ENCODE peak calls at places on chromosomes 13 and 19, in nine cellular contexts. T is HL-60, F is breast epithelium, C is GM23338, D is sigmoid colon, V is prostate gland, K is stomach, H is H1, Q is HepG2. E is an unnamed sample.

GRCh38 chr13:94464771-94465170 is 14.7 kb downstream of the DCT start:
- DNase-seq in H (no peak), K (no peak), D (no peak), C (no peak), Q (no peak), V (no peak), T (no peak), F (no peak), E (no peak)

GRCh38 chr13:27437126-27437525 is 12.7 kb downstream of the GTF3A start:
- DNase-seq in C (no peak), D (no peak), H (no peak), Q (no peak), V (no peak), F (no peak), T (no peak), K (no peak), E (no peak)

GRCh38 chr13:39284801-39285388 is 246.6 kb downstream of the NHLRC3 start:
- DNase-seq in F (no peak), V (no peak), Q (no peak), K (no peak), D (no peak), T (no peak), H (no peak), C (peak), E (no peak)

GRCh38 chr13:94481966-94482365 is 2.5 kb upstream of the DCT start:
- DNase-seq in Q (peak), D (no peak), C (no peak), H (no peak), K (no peak), V (no peak), F (no peak), T (no peak), E (no peak)

GRCh38 chr13:36706755-36707154 is 32.9 kb downstream of the SERTM1 start:
- DNase-seq in T (no peak), V (no peak), K (no peak), C (no peak), F (no peak), H (no peak), Q (no peak), D (no peak), E (no peak)

GRCh38 chr19:17337675-17338439 is 504 bp downstream of the GTPBP3 start:
- DNase-seq in C (peak), H (peak), F (no peak), D (no peak), T (peak), Q (no peak), V (no peak), K (no peak), E (no peak)

GRCh38 chr19:461664-462551 is 1.1 kb upstream of the SHC2 start:
- DNase-seq in D (peak), F (no peak), Q (peak), H (peak), K (peak), V (peak), C (peak), T (no peak), E (no peak)

GRCh38 chr19:19485161-19485997 is 30.0 kb downstream of the TSSK6 start:
- DNase-seq in C (no peak), V (no peak), Q (no peak), F (no peak), H (no peak), T (no peak), K (no peak), D (no peak), E (no peak)

GRCh38 chr13:28376604-28377003 is 118.3 kb downstream of the FLT1 start:
- DNase-seq in K (no peak), F (no peak), Q (no peak), D (no peak), H (no peak), C (no peak), V (no peak), T (no peak), E (no peak)

GRCh38 chr19:32708457-32708856 is 11.1 kb upstream of the TDRD12 start:
- DNase-seq in Q (no peak), H (no peak), D (no peak), K (no peak), V (no peak), T (no peak), C (no peak), F (no peak), E (no peak)

GRCh38 chr19:43534811-43535761 is 2.1 kb downstream of the ZNF575 start:
- DNase-seq in K (peak), C (peak), D (peak), H (peak), F (peak), V (peak), T (no peak), Q (peak), E (no peak)

GRCh38 chr19:35788205-35788960 is 13.0 kb downstream of the ARHGAP33 start:
- DNase-seq in V (no peak), D (no peak), C (no peak), F (no peak), T (no peak), K (no peak), H (no peak), Q (no peak), E (no peak)

GRCh38 chr13:108200781-108201398 is 14.4 kb downstream of the LIG4 start:
- DNase-seq in F (no peak), Q (no peak), C (no peak), K (no peak), T (no peak), D (no peak), V (no peak), H (no peak), E (no peak)

GRCh38 chr19:39907213-39907612 is 27.2 kb downstream of the FCGBP start:
- DNase-seq in T (no peak), D (no peak), V (no peak), H (no peak), F (no peak), C (no peak), Q (peak), K (no peak), E (no peak)

GRCh38 chr13:79776538-79776937 is 295.6 kb downstream of the NDFIP2 start:
- DNase-seq in H (no peak), F (no peak), D (no peak), C (no peak), K (no peak), T (peak), V (no peak), Q (no peak), E (no peak)

GRCh38 chr19:50475101-50475568 is 1.2 kb upstream of the EMC10 start:
- DNase-seq in D (no peak), V (no peak), T (no peak), F (no peak), H (no peak), K (no peak), C (no peak), Q (no peak), E (no peak)
- TF ChIP-seq CTCF in D (no peak), V (no peak), T (no peak), F (no peak), H (no peak), K (no peak), C (no peak), Q (no peak), E (no peak)

GRCh38 chr13:102948006-102948405 is 102.2 kb downstream of the ERCC5 start:
- DNase-seq in H (no peak), D (no peak), K (no peak), C (no peak), F (no peak), V (no peak), Q (no peak), T (no peak), E (no peak)

DNA sequence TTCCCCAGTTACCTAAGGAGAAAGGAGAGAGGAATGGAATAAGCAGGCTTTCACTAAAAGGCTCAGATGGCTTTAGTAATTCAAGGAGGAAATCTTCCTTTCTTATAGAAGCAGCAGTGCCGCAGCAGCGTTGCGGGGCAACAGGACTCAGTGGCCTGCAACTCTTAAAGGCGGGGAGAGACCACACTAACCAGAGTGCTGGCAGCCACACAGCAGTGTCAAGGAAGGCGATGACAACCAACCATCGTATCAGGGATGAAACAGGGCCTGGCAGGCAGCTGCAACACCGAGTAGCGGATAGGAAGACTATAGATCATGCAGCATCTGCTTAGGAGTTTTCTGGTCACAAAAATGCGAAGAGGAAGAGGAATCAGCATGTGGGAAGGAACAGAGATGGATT is 106.0 kb downstream of the ERCC5 start:
- DNase-seq in T (no peak), H (no peak), V (no peak), K (no peak), C (no peak), D (no peak), Q (no peak), F (no peak), E (no peak)
- H3K27ac ChIP-seq in T (no peak), H (no peak), V (no peak), K (no peak), C (no peak), D (no peak), Q (no peak), F (no peak), E (no peak)

GRCh38 chr13:35514801-35515502 is 38.5 kb upstream of the MAB21L1 start:
- DNase-seq in H (no peak), V (no peak), Q (no peak), C (peak), K (no peak), F (no peak), D (no peak), T (no peak), E (no peak)
- TF ChIP-seq POLR2AphosphoS5 in H (no peak), V (no peak), Q (no peak), C (no peak), K (no peak), F (no peak), D (no peak), T (no peak), E (no peak)

GRCh38 chr19:14085309-14085995 is at the start of gene C19orf67:
- DNase-seq in T (no peak), F (no peak), Q (no peak), D (no peak), V (no peak), C (peak), H (peak), K (no peak), E (no peak)
- TF ChIP-seq CTCF in T (no peak), F (no peak), Q (no peak), D (no peak), V (no peak), C (no peak), H (no peak), K (no peak), E (no peak)

GRCh38 chr19:2546128-2547032 is 70.5 kb downstream of the GADD45B start:
- DNase-seq in C (peak), F (peak), Q (peak), H (peak), K (peak), T (peak), V (peak), D (peak), E (no peak)
- H3K27ac ChIP-seq in C (peak), F (peak), Q (peak), H (peak), K (peak), T (peak), V (peak), D (peak), E (peak)

GRCh38 chr19:50639121-50640112 is at the start of gene SYT3:
- DNase-seq in F (no peak), Q (no peak), T (no peak), V (peak), K (peak), D (peak), H (peak), C (peak), E (no peak)
- TF ChIP-seq POLR2AphosphoS5 in F (no peak), Q (no peak), T (no peak), V (peak), K (no peak), D (no peak), H (peak), C (peak), E (no peak)

DNA sequence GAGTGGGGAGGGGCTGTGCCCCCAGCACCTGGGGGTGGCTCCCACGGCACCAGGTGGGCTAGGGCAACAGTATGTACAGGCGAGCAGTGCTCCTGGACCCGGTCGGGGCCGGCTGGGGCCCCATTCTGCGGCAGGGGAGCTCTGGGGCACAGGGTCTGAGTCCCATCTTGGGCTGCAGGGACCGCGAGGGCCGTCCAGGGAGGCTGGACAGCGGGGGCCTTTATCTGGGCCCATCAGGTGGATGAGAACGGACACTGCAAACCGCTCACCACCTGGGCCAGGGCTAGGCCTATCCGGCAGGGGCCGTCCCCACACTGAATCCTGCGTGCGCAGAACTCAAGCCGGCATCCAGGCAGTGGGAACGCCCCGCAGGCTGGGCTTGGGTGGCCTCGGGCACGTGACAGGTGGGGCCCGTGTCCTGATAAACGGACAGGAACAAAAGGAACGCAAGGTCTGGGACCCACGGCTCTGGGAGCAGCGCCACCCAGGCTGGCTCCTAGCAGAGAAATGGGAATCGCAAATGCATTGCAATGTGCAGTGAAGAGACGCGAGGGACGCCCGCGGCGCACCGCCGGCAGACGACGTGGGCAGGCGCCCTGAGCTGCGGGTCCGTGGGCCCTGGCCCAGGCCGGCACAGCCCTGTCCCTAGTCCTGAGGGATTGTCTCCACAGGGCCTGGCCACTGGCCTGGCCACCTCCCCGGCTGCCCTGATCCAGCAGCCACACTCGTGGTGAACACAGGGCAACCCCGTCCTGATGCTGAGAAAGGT is 29.7 kb downstream of the BTBD2 start:
- DNase-seq in K (peak), F (no peak), D (peak), Q (no peak), C (peak), T (no peak), H (no peak), V (no peak), E (no peak)
- TF ChIP-seq CTCF in K (no peak), F (no peak), D (no peak), Q (no peak), C (no peak), T (no peak), H (no peak), V (no peak), E (no peak)

DNA sequence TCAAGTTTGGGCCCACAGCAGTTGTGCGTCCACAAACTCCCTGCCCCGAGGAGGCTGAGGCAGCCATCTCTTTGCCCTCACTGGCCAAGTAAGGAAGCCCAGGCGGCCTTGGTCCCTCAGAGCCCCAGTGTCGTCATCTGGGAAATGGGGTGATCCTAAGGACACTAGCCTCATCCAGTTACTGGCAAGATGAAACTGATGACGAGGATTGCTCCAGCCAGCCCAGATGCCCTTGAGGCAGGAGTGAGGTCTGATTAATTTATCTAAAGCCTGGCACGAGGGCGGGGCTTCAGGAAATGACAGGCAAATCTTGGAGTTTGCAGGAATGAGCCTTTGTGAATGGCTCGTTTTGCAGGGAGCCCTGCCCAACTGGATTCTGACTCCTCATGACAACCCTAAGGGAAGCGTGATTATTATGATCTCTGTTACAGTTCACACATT is 5.6 kb downstream of the LIPE start:
- DNase-seq in C (no peak), H (no peak), F (no peak), K (peak), V (no peak), T (no peak), Q (no peak), D (peak), E (no peak)
- H3K27ac ChIP-seq in C (no peak), H (no peak), F (peak), K (peak), V (no peak), T (no peak), Q (no peak), D (no peak), E (no peak)

GRCh38 chr19:49889038-49889686 is 7.5 kb downstream of the IL4I1 start:
- DNase-seq in T (no peak), K (no peak), Q (no peak), H (no peak), V (no peak), F (no peak), D (no peak), C (no peak), E (no peak)
- TF ChIP-seq POLR2AphosphoS5 in T (no peak), K (no peak), Q (no peak), H (no peak), V (no peak), F (no peak), D (no peak), C (no peak), E (no peak)

GRCh38 chr19:10474962-10475451 is 28.1 kb downstream of the KEAP1 start:
- DNase-seq in F (no peak), T (no peak), H (no peak), Q (no peak), V (no peak), D (no peak), K (no peak), C (no peak), E (no peak)

GRCh38 chr19:10467104-10467706 is 36.0 kb downstream of the KEAP1 start:
- DNase-seq in T (no peak), C (no peak), F (no peak), D (no peak), H (no peak), Q (no peak), V (no peak), K (no peak), E (no peak)

GRCh38 chr19:10473192-10473591 is 30.0 kb downstream of the KEAP1 start:
- DNase-seq in C (no peak), D (no peak), Q (no peak), K (no peak), V (no peak), H (no peak), T (no peak), F (no peak), E (no peak)

GRCh38 chr19:10468133-10468532 is 35.0 kb downstream of the KEAP1 start:
- DNase-seq in T (no peak), C (peak), Q (no peak), H (no peak), F (no peak), D (no peak), V (no peak), K (no peak), E (no peak)

GRCh38 chr19:10471909-10472308 is 31.2 kb downstream of the KEAP1 start:
- DNase-seq in C (peak), H (no peak), F (no peak), Q (peak), V (no peak), K (no peak), T (peak), D (no peak), E (no peak)
- TF ChIP-seq CTCF in C (peak), H (no peak), F (peak), Q (peak), V (peak), K (peak), T (no peak), D (no peak), E (no peak)

E was measured in vagina.